ENCODE peak calls at places on chromosomes 16 and 17, in ten cellular contexts. R is tibial artery, E is aorta, J is NB4, P is AG10803, O is cardiac fibroblast, Y is GM23248, U is fibroblast of pulmonary artery, B is adrenal gland, G is Panc1. K is an unnamed sample.

GRCh38 chr16:88681084-88681680 is 5.1 kb downstream of the SNAI3 start:
- DNase-seq in R (no peak), E (peak), J (peak), P (no peak), O (no peak), Y (no peak), U (no peak), B (no peak), G (no peak), K (no peak)

GRCh38 chr17:6627019-6627418 is 13.5 kb downstream of the KIAA0753 start:
- DNase-seq in R (no peak), E (no peak), J (no peak), P (peak), O (peak), Y (peak), U (peak), B (no peak), G (no peak), K (no peak)

GRCh38 chr16:1548234-1548633 is 14.8 kb downstream of the TMEM204 start:
- DNase-seq in R (no peak), E (no peak), J (no peak), P (no peak), O (peak), Y (no peak), U (peak), B (no peak), G (no peak), K (no peak)

GRCh38 chr17:45841098-45841497 is 3.6 kb upstream of the SPPL2C start:
- DNase-seq in R (no peak), E (no peak), J (no peak), P (no peak), O (no peak), Y (no peak), U (no peak), B (no peak), G (no peak), K (no peak)

GRCh38 chr17:13702266-13702665 is 100.5 kb upstream of the HS3ST3A1 start:
- DNase-seq in R (no peak), E (no peak), J (no peak), P (peak), O (no peak), Y (peak), U (no peak), B (no peak), G (no peak), K (no peak)

GRCh38 chr17:50262001-50262794 is 12.1 kb upstream of the TMEM92 start:
- DNase-seq in R (peak), E (peak), J (no peak), P (no peak), O (no peak), Y (no peak), U (no peak), B (no peak), G (no peak), K (no peak)

GRCh38 chr16:22989598-22989997 is 159.7 kb downstream of the USP31 start:
- DNase-seq in R (no peak), E (no peak), J (no peak), P (no peak), O (no peak), Y (no peak), U (no peak), B (no peak), G (no peak), K (no peak)

GRCh38 chr17:37147301-37147812 is 198.6 kb downstream of the AATF start:
- DNase-seq in R (no peak), E (no peak), J (no peak), P (no peak), O (peak), Y (no peak), U (peak), B (no peak), G (no peak), K (peak)

GRCh38 chr17:35536664-35537160 is 766 bp downstream of the SLFN12L start:
- DNase-seq in R (no peak), E (no peak), J (peak), P (no peak), O (no peak), Y (no peak), U (no peak), B (no peak), G (no peak), K (no peak)

GRCh38 chr16:191783-192294 is 11.6 kb downstream of the HBQ1 start:
- DNase-seq in R (no peak), E (no peak), J (no peak), P (no peak), O (no peak), Y (peak), U (no peak), B (no peak), G (no peak), K (no peak)

GRCh38 chr17:65674246-65675045 is 113.0 kb upstream of the AXIN2 start:
- DNase-seq in R (no peak), E (no peak), J (no peak), P (peak), O (peak), Y (peak), U (peak), B (no peak), G (no peak), K (no peak)

GRCh38 chr17:27454089-27454488 is 2.2 kb upstream of the KSR1 start:
- DNase-seq in R (no peak), E (no peak), J (no peak), P (no peak), O (no peak), Y (peak), U (no peak), B (no peak), G (no peak), K (no peak)

GRCh38 chr16:67181346-67181745 is 2.4 kb downstream of the MATCAP1 start:
- DNase-seq in R (no peak), E (peak), J (no peak), P (peak), O (peak), Y (peak), U (peak), B (peak), G (no peak), K (no peak)

GRCh38 chr16:31417916-31418315 is 10.2 kb downstream of the COX6A2 start:
- DNase-seq in R (no peak), E (peak), J (no peak), P (no peak), O (no peak), Y (no peak), U (no peak), B (no peak), G (no peak), K (no peak)

GRCh38 chr16:5383737-5384136 is 286.1 kb upstream of the EEF2KMT start:
- DNase-seq in R (no peak), E (no peak), J (no peak), P (no peak), O (no peak), Y (no peak), U (no peak), B (no peak), G (no peak), K (no peak)

GRCh38 chr17:41394254-41395016 is 3.0 kb downstream of the KRT31 start:
- DNase-seq in R (no peak), E (no peak), J (no peak), P (no peak), O (no peak), Y (no peak), U (no peak), B (no peak), G (no peak), K (no peak)

GRCh38 chr17:47665655-47666054 is 15.9 kb downstream of the KPNB1 start:
- DNase-seq in R (no peak), E (no peak), J (peak), P (peak), O (peak), Y (peak), U (peak), B (no peak), G (no peak), K (no peak)

GRCh38 chr16:58456193-58456592 is 43.8 kb upstream of the NDRG4 start:
- DNase-seq in R (no peak), E (no peak), J (no peak), P (no peak), O (peak), Y (no peak), U (peak), B (no peak), G (no peak), K (no peak)

GRCh38 chr17:34703533-34703932 is 124.2 kb downstream of the TMEM132E start:
- DNase-seq in R (no peak), E (no peak), J (peak), P (peak), O (peak), Y (peak), U (peak), B (peak), G (no peak), K (peak)

GRCh38 chr16:30472328-30472942 is at the start of gene ITGAL:
- DNase-seq in R (no peak), E (peak), J (peak), P (no peak), O (no peak), Y (no peak), U (no peak), B (peak), G (no peak), K (no peak)

GRCh38 chr16:89574681-89575246 is 794 bp upstream of the CPNE7 start:
- DNase-seq in R (no peak), E (no peak), J (peak), P (peak), O (peak), Y (peak), U (peak), B (no peak), G (no peak), K (peak)

GRCh38 chr17:50423553-50424159 is 2.4 kb upstream of the ACSF2 start:
- DNase-seq in R (peak), E (no peak), J (peak), P (peak), O (peak), Y (peak), U (peak), B (peak), G (no peak), K (peak)

GRCh38 chr17:32551186-32551955 is 64.6 kb downstream of the CDK5R1 start:
- DNase-seq in R (no peak), E (no peak), J (peak), P (peak), O (peak), Y (peak), U (peak), B (no peak), G (no peak), K (no peak)

GRCh38 chr16:76193851-76194620 is 83.2 kb upstream of the CNTNAP4 start:
- DNase-seq in R (no peak), E (no peak), J (no peak), P (no peak), O (no peak), Y (no peak), U (no peak), B (peak), G (no peak), K (peak)

GRCh38 chr17:82320956-82321927 is 3.8 kb upstream of the CD7 start:
- DNase-seq in R (no peak), E (no peak), J (peak), P (no peak), O (no peak), Y (peak), U (peak), B (no peak), G (no peak), K (no peak)

GRCh38 chr16:1288813-1289479 is 20.5 kb upstream of the UBE2I start:
- DNase-seq in R (no peak), E (no peak), J (no peak), P (no peak), O (no peak), Y (no peak), U (no peak), B (no peak), G (no peak), K (peak)

GRCh38 chr16:58471209-58471975 is 28.6 kb upstream of the NDRG4 start:
- DNase-seq in R (no peak), E (peak), J (no peak), P (no peak), O (no peak), Y (no peak), U (no peak), B (no peak), G (no peak), K (no peak)

GRCh38 chr16:19382887-19383816 is 34.5 kb upstream of the TMC5 start:
- DNase-seq in R (peak), E (no peak), J (no peak), P (no peak), O (no peak), Y (no peak), U (no peak), B (no peak), G (no peak), K (no peak)

GRCh38 chr17:57502696-57503307 is 242.3 kb downstream of the CCDC182 start:
- DNase-seq in R (no peak), E (no peak), J (no peak), P (no peak), O (no peak), Y (no peak), U (no peak), B (no peak), G (no peak), K (no peak)

GRCh38 chr17:18250259-18250658 is 8.3 kb downstream of the FLII start:
- DNase-seq in R (no peak), E (no peak), J (no peak), P (no peak), O (no peak), Y (no peak), U (no peak), B (no peak), G (no peak), K (no peak)

GRCh38 chr16:11949527-11949926 is 7.7 kb upstream of the NPIPB2 start:
- DNase-seq in R (no peak), E (no peak), J (peak), P (peak), O (peak), Y (peak), U (peak), B (peak), G (peak), K (peak)

GRCh38 chr17:77316191-77316641 is 175.4 kb downstream of the SEC14L1 start:
- DNase-seq in R (peak), E (peak), J (no peak), P (peak), O (peak), Y (peak), U (peak), B (peak), G (no peak), K (no peak)

GRCh38 chr16:51592535-51592934 is 441.5 kb upstream of the SALL1 start:
- DNase-seq in R (no peak), E (no peak), J (no peak), P (no peak), O (no peak), Y (no peak), U (no peak), B (no peak), G (no peak), K (no peak)

GRCh38 chr17:82300707-82301270 is 16.6 kb downstream of the CD7 start:
- DNase-seq in R (no peak), E (peak), J (peak), P (peak), O (peak), Y (peak), U (peak), B (peak), G (no peak), K (peak)

DNA sequence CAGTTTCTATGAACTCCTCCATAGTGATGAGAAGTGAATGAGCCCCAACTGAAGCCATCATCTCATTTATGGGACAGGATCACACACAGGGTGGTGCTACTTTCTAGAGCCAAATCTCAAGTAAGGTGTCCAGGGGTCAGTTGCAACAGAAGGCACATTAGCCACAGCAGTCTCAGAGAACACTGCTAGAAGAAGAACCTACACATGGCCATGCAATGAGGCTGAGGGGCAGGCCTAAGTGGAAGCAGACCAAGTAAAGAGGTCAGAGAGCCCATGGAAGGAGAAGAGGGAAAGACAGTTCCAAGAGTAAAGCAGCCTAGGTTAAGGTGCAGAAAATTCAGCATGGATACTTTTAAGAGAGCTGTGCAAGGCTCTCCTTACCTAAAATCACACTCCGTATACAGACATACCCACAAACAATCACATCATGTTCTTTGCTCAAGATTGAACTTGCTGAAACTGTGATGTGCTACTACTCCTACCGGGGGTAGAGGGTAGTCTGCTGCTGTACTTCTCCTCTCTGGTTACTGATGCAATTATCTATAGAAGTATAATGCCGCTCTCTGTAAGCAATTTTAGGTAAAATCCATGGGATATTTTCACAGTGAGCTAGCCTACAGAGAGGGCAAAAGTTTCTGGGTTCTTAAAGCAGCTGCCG is 1.7 kb downstream of the ABCA8 start:
- DNase-seq in R (no peak), E (no peak), J (no peak), P (no peak), O (peak), Y (no peak), U (peak), B (no peak), G (no peak), K (no peak)
- H3K4me3 ChIP-seq in R (peak), E (no peak), J (no peak), P (no peak), O (peak), Y (no peak), U (peak), B (no peak), G (no peak), K (no peak)

DNA sequence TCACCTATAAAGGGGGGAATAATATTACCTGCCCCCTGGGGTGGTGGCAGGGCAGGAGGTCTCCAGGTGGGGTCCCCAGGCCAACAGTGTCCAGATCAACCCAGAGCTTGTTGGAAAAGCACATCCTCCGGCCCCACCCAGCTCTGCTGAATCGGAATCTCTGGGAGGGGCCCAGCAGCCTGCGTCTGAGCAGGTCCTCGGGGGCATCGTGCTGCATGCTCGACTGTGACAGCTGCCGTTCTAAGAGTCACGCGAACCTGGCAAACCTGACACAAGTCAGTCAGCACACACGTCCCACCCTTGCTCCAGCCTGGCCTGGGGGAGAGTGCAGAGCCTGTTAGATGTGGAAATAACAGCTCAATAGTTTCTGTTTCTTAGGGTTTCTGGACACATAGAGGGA is 72.3 kb downstream of the CRISPLD2 start:
- DNase-seq in R (no peak), E (no peak), J (no peak), P (no peak), O (no peak), Y (no peak), U (no peak), B (no peak), G (no peak), K (no peak)
- H3K4me3 ChIP-seq in R (no peak), E (no peak), J (no peak), P (no peak), O (no peak), Y (no peak), U (no peak), B (no peak), G (no peak), K (no peak)

DNA sequence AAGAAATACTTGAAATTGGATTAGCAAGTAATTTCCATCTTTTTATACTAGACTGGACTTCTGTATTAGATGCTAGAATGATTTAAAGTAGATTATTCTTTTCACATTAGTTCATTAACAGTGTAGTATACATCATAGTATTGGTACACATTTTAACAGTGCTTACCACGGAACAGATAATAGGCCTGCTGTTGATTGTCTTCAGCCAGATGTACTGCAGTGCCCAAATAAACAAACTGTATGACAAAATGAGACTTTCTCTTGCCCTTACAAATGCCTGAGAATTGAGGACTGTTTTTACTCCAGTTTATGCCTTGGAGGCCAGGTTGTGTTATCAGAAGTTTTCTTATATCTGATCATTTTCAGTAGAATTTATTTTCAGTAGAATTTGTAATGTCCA is 631 bp downstream of the EVI2A start:
- DNase-seq in R (no peak), E (no peak), J (peak), P (peak), O (peak), Y (peak), U (peak), B (no peak), G (no peak), K (no peak)
- H3K4me3 ChIP-seq in R (peak), E (no peak), J (peak), P (no peak), O (peak), Y (peak), U (peak), B (no peak), G (no peak), K (no peak)

GRCh38 chr16:72493681-72494415 is 321.9 kb upstream of the PMFBP1 start:
- DNase-seq in R (no peak), E (no peak), J (no peak), P (peak), O (peak), Y (peak), U (peak), B (no peak), G (no peak), K (no peak)
- H3K4me3 ChIP-seq in R (no peak), E (no peak), J (no peak), P (peak), O (peak), Y (peak), U (peak), B (no peak), G (no peak), K (no peak)

GRCh38 chr17:78774456-78774855 is 7.6 kb downstream of the CYTH1 start:
- DNase-seq in R (no peak), E (no peak), J (no peak), P (no peak), O (no peak), Y (peak), U (no peak), B (no peak), G (no peak), K (no peak)
- H3K4me3 ChIP-seq in R (no peak), E (no peak), J (no peak), P (no peak), O (no peak), Y (peak), U (no peak), B (no peak), G (no peak), K (peak)

K was measured in A673.